ENCODE peak calls at places on chromosome 2, in six cellular contexts. One of them, this sample, is unnamed.

GRCh38 chr2:1300284-1300683 is 113.0 kb upstream of the TPO start:
- DNase-seq in tibial nerve: no peak
- DNase-seq in NB4: no peak
- DNase-seq in esophagus squamous epithelium: no peak
- DNase-seq in Peyer's patch: no peak
- DNase-seq in A549: no peak
- DNase-seq in this sample: no peak

GRCh38 chr2:226788881-226789485 is 10.6 kb downstream of the IRS1 start:
- DNase-seq in tibial nerve: no peak
- DNase-seq in NB4: no peak
- DNase-seq in esophagus squamous epithelium: no peak
- DNase-seq in Peyer's patch: no peak
- DNase-seq in A549: no peak
- DNase-seq in this sample: no peak

GRCh38 chr2:32064021-32064678 is 794 bp downstream of the SPAST start:
- DNase-seq in tibial nerve: no peak
- DNase-seq in NB4: peak; percentile 64
- DNase-seq in esophagus squamous epithelium: no peak
- DNase-seq in Peyer's patch: no peak
- DNase-seq in A549: no peak
- DNase-seq in this sample: no peak

GRCh38 chr2:134396493-134396892 is 142.6 kb downstream of the MGAT5 start:
- DNase-seq in tibial nerve: no peak
- DNase-seq in NB4: no peak
- DNase-seq in esophagus squamous epithelium: no peak
- DNase-seq in Peyer's patch: peak; percentile 81
- DNase-seq in A549: no peak
- DNase-seq in this sample: no peak

GRCh38 chr2:205763708-205764501 is 81.6 kb downstream of the NRP2 start:
- DNase-seq in tibial nerve: peak; percentile 40
- DNase-seq in NB4: peak; percentile 20
- DNase-seq in esophagus squamous epithelium: no peak
- DNase-seq in Peyer's patch: peak; percentile 80
- DNase-seq in A549: peak; percentile 35
- DNase-seq in this sample: no peak

GRCh38 chr2:229566380-229566779 is 148.0 kb downstream of the DNER start:
- DNase-seq in tibial nerve: no peak
- DNase-seq in NB4: no peak
- DNase-seq in esophagus squamous epithelium: no peak
- DNase-seq in Peyer's patch: no peak
- DNase-seq in A549: no peak
- DNase-seq in this sample: no peak

GRCh38 chr2:161237397-161238263 is 70.6 kb upstream of the PSMD14 start:
- DNase-seq in tibial nerve: peak; percentile 19
- DNase-seq in NB4: peak; percentile 19
- DNase-seq in esophagus squamous epithelium: no peak
- DNase-seq in Peyer's patch: peak; percentile 59
- DNase-seq in A549: no peak
- DNase-seq in this sample: peak; percentile 83

GRCh38 chr2:190017837-190018236 is 44.7 kb downstream of the MSTN start:
- DNase-seq in tibial nerve: no peak
- DNase-seq in NB4: no peak
- DNase-seq in esophagus squamous epithelium: no peak
- DNase-seq in Peyer's patch: no peak
- DNase-seq in A549: no peak
- DNase-seq in this sample: no peak

GRCh38 chr2:168775837-168776236 is 26.6 kb upstream of the NOSTRIN start:
- DNase-seq in tibial nerve: no peak
- DNase-seq in NB4: no peak
- DNase-seq in esophagus squamous epithelium: no peak
- DNase-seq in Peyer's patch: no peak
- DNase-seq in A549: no peak
- DNase-seq in this sample: no peak

GRCh38 chr2:183428881-183429280 is 304.6 kb downstream of the NUP35 start:
- DNase-seq in tibial nerve: no peak
- DNase-seq in NB4: no peak
- DNase-seq in esophagus squamous epithelium: no peak
- DNase-seq in Peyer's patch: no peak
- DNase-seq in A549: no peak
- DNase-seq in this sample: no peak

GRCh38 chr2:36507408-36507812 is 90.6 kb downstream of the FEZ2 start:
- DNase-seq in tibial nerve: no peak
- DNase-seq in NB4: peak; percentile 62
- DNase-seq in esophagus squamous epithelium: no peak
- DNase-seq in Peyer's patch: no peak
- DNase-seq in A549: peak; percentile 60
- DNase-seq in this sample: no peak

GRCh38 chr2:232260075-232260474 is 118.5 kb upstream of the ALPP start:
- DNase-seq in tibial nerve: no peak
- DNase-seq in NB4: peak; percentile 8
- DNase-seq in esophagus squamous epithelium: no peak
- DNase-seq in Peyer's patch: no peak
- DNase-seq in A549: no peak
- DNase-seq in this sample: no peak

GRCh38 chr2:31415421-31415820 is 879 bp upstream of the XDH start:
- DNase-seq in tibial nerve: no peak
- DNase-seq in NB4: no peak
- DNase-seq in esophagus squamous epithelium: no peak
- DNase-seq in Peyer's patch: no peak
- DNase-seq in A549: no peak
- DNase-seq in this sample: no peak

GRCh38 chr2:118086024-118086633 is 2.1 kb upstream of the INSIG2 start:
- DNase-seq in tibial nerve: no peak
- DNase-seq in NB4: no peak
- DNase-seq in esophagus squamous epithelium: no peak
- DNase-seq in Peyer's patch: no peak
- DNase-seq in A549: no peak
- DNase-seq in this sample: no peak

GRCh38 chr2:118090387-118091139 is 2.3 kb downstream of the INSIG2 start:
- DNase-seq in tibial nerve: no peak
- DNase-seq in NB4: no peak
- DNase-seq in esophagus squamous epithelium: no peak
- DNase-seq in Peyer's patch: no peak
- DNase-seq in A549: no peak
- DNase-seq in this sample: no peak

GRCh38 chr2:118091140-118091478 is 2.8 kb downstream of the INSIG2 start:
- DNase-seq in tibial nerve: no peak
- DNase-seq in NB4: no peak
- DNase-seq in esophagus squamous epithelium: no peak
- DNase-seq in Peyer's patch: no peak
- DNase-seq in A549: no peak
- DNase-seq in this sample: no peak

GRCh38 chr2:118089015-118089800 is 937 bp downstream of the INSIG2 start:
- DNase-seq in tibial nerve: no peak
- DNase-seq in NB4: peak; percentile 51
- DNase-seq in esophagus squamous epithelium: no peak
- DNase-seq in Peyer's patch: peak; percentile 43
- DNase-seq in A549: peak; percentile 13
- DNase-seq in this sample: no peak

DNA sequence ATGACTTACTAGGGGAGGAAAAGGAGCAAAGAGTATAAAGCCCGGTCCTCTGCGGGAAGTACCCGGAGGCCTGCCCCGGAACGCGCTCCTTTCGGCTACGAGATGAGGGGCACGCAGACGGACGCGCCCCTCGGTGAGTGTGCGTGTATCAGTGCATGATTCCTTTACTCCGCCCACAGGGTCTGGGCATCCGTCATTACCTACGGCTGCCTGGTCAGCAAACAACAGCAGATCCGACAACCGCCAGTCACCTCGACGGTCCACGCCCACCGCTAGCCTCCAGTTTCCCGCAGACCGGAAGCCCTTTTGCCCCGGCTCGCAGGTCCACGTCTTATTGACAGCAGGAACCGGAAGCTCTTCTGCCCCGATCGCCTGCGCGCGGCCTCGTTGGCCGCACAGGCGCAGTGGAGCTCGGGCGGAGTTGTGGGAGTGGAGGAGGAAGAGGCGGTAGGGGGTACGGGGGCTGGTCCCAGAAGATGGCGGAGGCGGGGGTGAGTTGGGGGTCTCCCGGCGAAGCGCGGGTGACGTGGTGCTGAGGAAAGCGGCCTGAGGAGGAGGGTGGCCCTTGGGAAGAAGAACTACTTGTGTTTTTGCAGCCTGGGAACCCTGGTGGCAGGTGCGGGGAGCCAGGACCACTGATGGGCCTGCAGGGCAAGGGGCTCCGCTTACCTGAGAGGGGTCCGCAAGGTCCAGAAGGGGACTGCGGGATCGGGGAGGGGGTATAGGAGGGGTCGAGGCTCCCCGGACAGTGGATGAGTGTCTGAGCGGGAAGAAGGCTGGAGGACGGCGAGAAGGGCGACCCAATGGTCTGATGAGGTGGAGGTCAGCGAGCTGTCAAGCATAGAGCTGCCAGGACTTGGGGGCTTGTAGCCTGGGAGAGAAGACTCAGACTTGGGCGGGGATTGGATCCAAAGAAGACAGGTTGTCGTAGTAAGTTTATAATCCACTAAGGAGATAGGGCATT is at the start of gene INSIG2:
- DNase-seq in tibial nerve: peak; percentile 71
- DNase-seq in NB4: peak; percentile 99
- DNase-seq in esophagus squamous epithelium: peak; percentile 73
- DNase-seq in Peyer's patch: peak; percentile 97
- DNase-seq in A549: peak; percentile 88
- DNase-seq in this sample: peak; percentile 95
- TF ChIP-seq POLR2A in tibial nerve: no peak
- TF ChIP-seq POLR2A in NB4: peak; percentile 42
- TF ChIP-seq POLR2A in esophagus squamous epithelium: peak; percentile 33
- TF ChIP-seq POLR2A in Peyer's patch: peak; percentile 60
- TF ChIP-seq POLR2A in A549: peak; percentile 67
- TF ChIP-seq POLR2A in this sample: no peak

GRCh38 chr2:15940661-15941482 is 522 bp downstream of the MYCN start:
- DNase-seq in tibial nerve: no peak
- DNase-seq in NB4: no peak
- DNase-seq in esophagus squamous epithelium: no peak
- DNase-seq in Peyer's patch: no peak
- DNase-seq in A549: peak; percentile 32
- DNase-seq in this sample: peak; percentile 49
- H3K4me3 ChIP-seq in tibial nerve: peak overlapping the region; percentile 63
- H3K4me3 ChIP-seq in NB4: no peak overlapping the region
- H3K4me3 ChIP-seq in esophagus squamous epithelium: peak overlapping the region; percentile 49
- H3K4me3 ChIP-seq in Peyer's patch: peak overlapping the region; percentile 56
- H3K4me3 ChIP-seq in A549: peak overlapping the region; percentile 37
- H3K4me3 ChIP-seq in this sample: peak overlapping the region; percentile 56

DNA sequence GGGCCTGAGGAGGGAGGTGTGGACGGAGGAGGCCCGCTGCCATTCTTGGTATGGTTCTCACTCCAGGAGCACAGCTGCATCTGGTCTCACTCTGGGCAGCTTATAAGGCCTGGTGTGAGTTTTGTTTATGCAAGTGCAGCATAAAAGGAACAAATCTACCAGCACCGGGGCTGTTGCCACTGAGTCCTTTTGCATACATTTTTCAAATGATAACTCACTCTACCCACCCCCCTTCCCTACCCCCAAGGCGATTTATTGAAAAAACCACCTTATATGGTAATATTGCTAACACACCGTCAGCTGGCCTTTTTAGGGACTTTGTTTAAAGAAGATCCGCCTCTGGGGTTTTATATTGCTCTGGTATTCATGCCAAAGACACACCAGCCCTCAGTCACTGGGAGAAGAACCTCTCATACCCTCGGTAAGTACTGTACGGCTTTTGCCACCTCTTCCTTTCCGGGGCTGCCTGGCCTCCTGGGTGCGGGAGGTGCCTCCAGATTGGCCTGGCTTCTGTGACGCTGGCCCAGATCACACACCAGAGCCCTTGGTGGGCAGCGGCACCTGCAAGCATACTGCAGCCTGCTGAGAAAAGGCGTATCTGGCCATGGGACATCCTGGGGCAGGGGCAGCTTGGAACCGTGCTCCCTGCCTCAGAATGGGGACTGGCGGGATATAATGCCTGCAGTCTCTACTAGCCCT is at the start of gene ACTG2:
- DNase-seq in tibial nerve: no peak
- DNase-seq in NB4: no peak
- DNase-seq in esophagus squamous epithelium: no peak
- DNase-seq in Peyer's patch: no peak
- DNase-seq in A549: no peak
- DNase-seq in this sample: peak; percentile 53
- TF ChIP-seq POLR2A in tibial nerve: no peak
- TF ChIP-seq POLR2A in NB4: no peak
- TF ChIP-seq POLR2A in esophagus squamous epithelium: peak; percentile 78
- TF ChIP-seq POLR2A in Peyer's patch: no peak
- TF ChIP-seq POLR2A in A549: no peak
- TF ChIP-seq POLR2A in this sample: no peak

GRCh38 chr2:143125647-143126046 is 3.6 kb upstream of the ARHGAP15 start:
- DNase-seq in tibial nerve: no peak
- DNase-seq in NB4: peak; percentile 37
- DNase-seq in esophagus squamous epithelium: no peak
- DNase-seq in Peyer's patch: no peak
- DNase-seq in A549: no peak
- DNase-seq in this sample: no peak
- H3K4me3 ChIP-seq in tibial nerve: no peak overlapping the region
- H3K4me3 ChIP-seq in NB4: no peak overlapping the region
- H3K4me3 ChIP-seq in esophagus squamous epithelium: no peak overlapping the region
- H3K4me3 ChIP-seq in Peyer's patch: no peak overlapping the region
- H3K4me3 ChIP-seq in A549: no peak overlapping the region
- H3K4me3 ChIP-seq in this sample: no peak overlapping the region

DNA sequence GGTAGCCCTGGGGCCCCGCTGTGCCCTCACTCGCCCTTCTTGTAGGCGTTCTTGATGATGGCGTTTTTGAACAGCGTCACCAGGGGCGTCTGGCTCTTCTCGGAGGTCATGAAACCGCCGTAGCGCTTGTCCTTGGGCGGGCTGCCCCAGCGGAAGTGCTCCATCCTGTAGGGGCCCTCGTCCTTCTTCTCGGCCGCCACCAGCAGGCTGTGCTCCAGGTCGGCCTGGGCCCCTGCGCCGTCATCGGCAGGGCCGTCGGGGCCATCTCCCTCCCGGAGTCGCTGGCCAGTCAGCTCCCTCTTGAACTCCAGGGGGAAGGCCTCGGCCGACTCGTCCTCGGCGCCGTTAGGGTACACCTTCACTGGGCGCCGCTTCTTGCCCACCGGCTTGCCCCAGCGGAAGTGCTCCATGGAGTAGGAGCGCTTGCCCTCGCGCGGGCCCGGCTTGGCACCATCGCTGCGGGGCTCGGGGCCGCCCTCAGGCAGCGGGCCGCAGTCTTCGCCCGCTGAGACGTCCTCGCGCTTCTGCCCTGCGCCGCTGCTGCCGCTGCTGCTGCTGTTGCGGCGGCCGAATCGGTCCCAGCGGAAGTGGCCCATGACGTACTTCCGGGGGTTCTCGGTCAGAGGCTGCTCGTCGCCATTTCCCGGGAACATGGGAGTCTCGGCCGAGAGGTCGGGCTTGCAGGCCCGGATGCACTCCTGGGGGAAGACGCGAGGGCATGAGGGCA is 7.2 kb downstream of the POMC start:
- DNase-seq in tibial nerve: peak; percentile 23
- DNase-seq in NB4: no peak
- DNase-seq in esophagus squamous epithelium: peak; percentile 18
- DNase-seq in Peyer's patch: peak; percentile 60
- DNase-seq in A549: no peak
- DNase-seq in this sample: no peak
- TF ChIP-seq POLR2A in tibial nerve: no peak
- TF ChIP-seq POLR2A in NB4: no peak
- TF ChIP-seq POLR2A in esophagus squamous epithelium: no peak
- TF ChIP-seq POLR2A in Peyer's patch: no peak
- TF ChIP-seq POLR2A in A549: no peak
- TF ChIP-seq POLR2A in this sample: no peak

This sample was measured in suprapubic skin.